ENCODE peak calls at places on chromosomes 16 and 17, in five cellular contexts. D is CD4-positive, CD25-positive, alpha-beta regulatory T cell; G is GM23248; K is mucosa of descending colon; X is Caco-2. V is an unnamed sample. For H3K4me1, the result is how much of the 10 kb centered on the place peaks cover.

GRCh38 chr16:86576591-86577313 is 1.6 kb upstream of the FOXL1 start:
- DNase-seq in G (peak), D (no peak), K (no peak), X (no peak), V (peak)

GRCh38 chr17:27946521-27946920 is 53.4 kb upstream of the LYRM9 start:
- DNase-seq in K (no peak), X (no peak), G (no peak), D (no peak), V (no peak)

GRCh38 chr16:14362774-14363371 is 267.2 kb downstream of the PARN start:
- DNase-seq in K (no peak), G (peak), D (no peak), X (no peak), V (peak)

GRCh38 chr16:67549936-67550335 is 12.4 kb upstream of the CTCF start:
- DNase-seq in G (no peak), X (no peak), K (no peak), D (no peak), V (no peak)

GRCh38 chr16:83606486-83607030 is 201.2 kb upstream of the HSBP1 start:
- DNase-seq in X (no peak), G (no peak), K (no peak), D (no peak), V (no peak)

GRCh38 chr16:83187404-83187803 is 560.6 kb downstream of the CDH13 start:
- DNase-seq in D (no peak), K (no peak), G (peak), X (no peak), V (no peak)

GRCh38 chr16:25855063-25855462 is 163.3 kb downstream of the HS3ST4 start:
- DNase-seq in D (no peak), G (no peak), X (no peak), K (no peak), V (no peak)

GRCh38 chr17:82638183-82638773 is 10.0 kb downstream of the WDR45B start:
- DNase-seq in X (no peak), K (no peak), D (no peak), G (no peak), V (no peak)

GRCh38 chr17:48671697-48672171 is 45.6 kb upstream of the HOXB9 start:
- DNase-seq in K (peak), D (peak), G (peak), X (peak), V (peak)

GRCh38 chr17:61837175-61838051 is 25.9 kb downstream of the BRIP1 start:
- DNase-seq in D (peak), G (peak), K (peak), X (peak), V (peak)

GRCh38 chr16:67967956-67968439 is 439 bp downstream of the SLC12A4 start:
- DNase-seq in K (peak), D (peak), G (peak), X (no peak), V (peak)

GRCh38 chr17:72660274-72661092 is 432.0 kb downstream of the SLC39A11 start:
- DNase-seq in D (no peak), K (no peak), X (no peak), G (no peak), V (no peak)

GRCh38 chr17:28494445-28495188 is 11.5 kb upstream of the FOXN1 start:
- DNase-seq in X (peak), K (peak), D (peak), G (peak), V (peak)

GRCh38 chr17:83121921-83122820 is 42.8 kb downstream of the METRNL start:
- DNase-seq in D (no peak), K (no peak), X (no peak), G (peak), V (no peak)

DNA sequence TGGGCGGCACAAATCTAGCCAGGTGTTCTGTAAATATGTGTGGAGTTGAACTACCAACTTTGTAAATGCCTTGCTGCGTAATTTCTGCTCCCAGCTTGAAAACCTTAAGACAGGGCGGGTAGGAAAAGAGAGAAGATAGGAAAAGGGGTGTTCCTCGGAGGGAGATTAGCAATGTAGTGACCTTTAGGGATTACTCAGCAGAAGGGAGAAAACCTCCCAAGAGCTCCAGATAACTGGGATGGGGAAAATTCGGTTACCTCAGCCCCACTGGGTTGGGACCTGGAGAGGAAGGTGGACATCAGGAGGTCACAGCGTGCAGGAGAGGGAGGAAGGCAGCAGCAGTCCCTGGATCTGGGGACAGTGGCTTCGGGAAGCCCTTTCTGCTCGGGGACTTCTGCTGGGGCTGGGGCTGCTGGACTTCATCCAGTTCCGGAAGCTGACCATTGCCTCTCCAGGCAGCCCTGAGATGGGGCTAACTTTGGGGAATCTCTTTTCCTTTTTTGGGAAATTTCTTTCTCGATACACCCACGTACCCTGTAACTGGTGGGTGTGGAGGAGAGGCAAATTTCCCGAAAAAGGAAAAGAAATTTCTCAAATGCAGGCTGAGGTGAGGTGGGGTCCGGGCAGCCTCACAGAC is 39.2 kb downstream of the MPRIP start:
- DNase-seq in D (no peak), G (no peak), K (peak), X (no peak), V (no peak)
- H3K4me1 ChIP-seq in D (under half), G (under half), K (under half), X (under half), V (under half)

GRCh38 chr17:40103082-40103741 is 2.8 kb upstream of the NR1D1 start:
- DNase-seq in X (peak), D (no peak), K (peak), G (no peak), V (no peak)
- H3K4me1 ChIP-seq in X (under half), D (half or more), K (half or more), G (under half), V (under half)

DNA sequence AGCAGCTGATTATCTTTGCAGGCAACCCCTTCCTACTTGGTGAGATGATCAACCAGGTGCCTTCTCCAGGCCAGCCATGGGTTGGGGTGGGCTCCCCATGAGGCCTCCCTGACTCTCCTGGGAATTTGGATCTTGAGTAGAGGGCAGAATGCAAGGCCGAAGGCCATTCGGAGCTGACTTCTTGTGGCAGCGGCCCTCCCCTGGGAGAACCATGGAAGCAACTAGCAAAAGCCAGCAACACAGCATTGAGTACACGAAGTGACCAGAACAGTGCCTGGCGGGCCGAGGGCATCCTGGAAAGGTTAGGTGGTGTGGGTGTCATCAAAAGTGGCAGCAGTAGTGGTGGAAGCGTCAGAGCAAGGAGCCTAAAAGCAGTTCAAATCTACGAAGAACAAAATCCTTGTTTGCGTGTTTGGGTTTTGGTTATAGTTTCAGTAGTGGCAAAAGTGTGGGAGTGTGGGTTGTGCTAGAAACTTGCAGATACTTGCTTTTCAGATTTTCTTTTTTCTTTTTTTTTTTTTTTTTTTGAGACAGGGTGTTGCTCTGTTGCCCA is 2.0 kb upstream of the ALDH3A1 start:
- DNase-seq in K (no peak), X (no peak), D (no peak), G (no peak), V (no peak)
- H3K4me1 ChIP-seq in K (under half), X (under half), D (under half), G (under half), V (under half)

GRCh38 chr17:81036128-81036891 is 1.4 kb downstream of the BAIAP2 start:
- DNase-seq in G (peak), K (no peak), X (no peak), D (no peak), V (no peak)
- H3K4me1 ChIP-seq in G (under half), K (under half), X (half or more), D (under half), V (under half)

DNA sequence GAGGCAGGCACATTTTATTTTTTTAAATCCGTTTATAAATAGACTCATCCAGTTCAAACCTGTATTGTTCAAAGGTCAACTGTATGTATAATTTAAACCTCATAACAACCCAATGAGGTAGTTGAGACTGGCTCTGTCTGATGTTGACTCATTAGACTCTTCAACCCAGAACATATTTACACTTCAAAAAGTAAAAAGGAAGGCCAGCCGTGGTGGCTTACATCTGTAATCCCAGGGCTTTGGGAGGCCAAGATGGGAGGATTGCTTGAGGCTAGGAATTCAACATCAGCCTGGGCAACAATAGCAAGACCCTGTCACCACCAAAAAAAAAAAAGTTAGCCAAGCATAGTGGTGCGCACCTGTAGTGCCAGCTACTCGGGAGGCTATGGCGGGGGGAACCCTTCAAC is 32.5 kb upstream of the DHRS7B start:
- DNase-seq in K (no peak), D (no peak), G (peak), X (peak), V (no peak)
- H3K4me1 ChIP-seq in K (under half), D (under half), G (under half), X (under half), V (under half)

DNA sequence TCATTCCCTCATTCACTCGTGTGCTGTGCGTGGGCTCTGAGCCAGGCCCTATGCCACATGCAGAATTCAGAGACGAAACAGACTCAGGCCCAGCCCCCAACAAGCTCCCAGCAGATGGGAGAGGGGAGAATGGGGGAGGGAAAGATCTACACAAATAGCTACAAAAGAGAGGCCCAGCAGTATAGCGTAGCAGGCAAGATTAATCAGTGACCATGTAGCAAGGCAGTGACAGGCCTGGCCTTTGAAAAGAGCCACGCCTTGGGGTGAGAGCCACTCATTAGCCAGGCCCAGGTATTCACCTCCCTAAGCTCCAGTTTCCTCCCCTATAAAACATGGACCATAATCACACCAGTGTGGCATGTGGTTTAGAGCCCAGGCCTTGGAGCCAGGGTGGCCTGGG is 16.4 kb upstream of the KRT19 start:
- DNase-seq in G (no peak), K (peak), D (no peak), X (peak), V (no peak)
- H3K4me1 ChIP-seq in G (under half), K (under half), D (under half), X (half or more), V (under half)

DNA sequence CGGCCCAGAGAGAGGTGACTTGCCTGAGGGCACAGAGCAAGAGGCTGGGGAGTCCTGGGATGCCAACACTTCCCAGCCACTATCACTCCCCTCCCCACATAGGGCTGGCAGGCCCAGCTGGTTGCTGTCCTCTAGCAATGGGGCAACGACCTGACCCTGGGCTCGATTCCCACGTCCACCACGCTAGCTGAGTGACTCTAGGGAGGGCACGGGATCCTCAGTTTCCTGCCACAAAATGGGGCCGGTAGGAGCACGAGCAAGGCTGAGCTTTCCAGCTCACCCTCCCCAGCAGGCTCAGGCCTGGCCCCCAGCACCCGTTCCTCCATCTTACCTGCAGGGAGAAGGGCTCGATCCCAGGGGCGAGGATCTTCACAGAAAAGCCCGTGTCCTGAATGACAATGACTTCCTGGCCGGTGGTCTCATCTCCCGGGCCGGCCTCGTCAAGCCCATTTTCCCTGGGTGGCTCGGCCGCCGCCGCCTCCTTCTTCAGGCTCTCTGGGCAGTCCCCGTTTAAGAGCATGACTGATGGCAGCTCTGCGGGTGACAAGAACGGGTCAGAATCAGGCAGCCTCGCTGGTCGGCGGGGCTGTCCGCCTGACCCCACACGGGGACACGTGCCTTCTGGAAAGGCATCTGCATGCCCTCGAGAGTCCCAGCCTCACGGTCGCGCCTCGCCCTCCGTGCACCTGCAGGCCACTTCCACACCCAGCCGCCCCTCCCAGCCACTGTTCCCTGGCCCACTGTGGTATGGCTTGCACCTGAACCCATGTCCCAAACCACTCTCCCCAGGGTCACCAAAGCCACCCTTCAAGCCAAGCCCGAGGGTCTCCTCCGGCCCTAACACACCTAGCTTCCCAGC is 7.3 kb downstream of the CLUH start:
- DNase-seq in X (peak), D (no peak), K (peak), G (no peak), V (no peak)
- H3K4me1 ChIP-seq in X (under half), D (under half), K (under half), G (under half), V (under half)

GRCh38 chr17:78257810-78258322 is 26.4 kb downstream of the TMEM235 start:
- DNase-seq in X (peak), K (no peak), G (no peak), D (peak), V (peak)
- H3K4me1 ChIP-seq in X (under half), K (under half), G (under half), D (half or more), V (under half)

DNA sequence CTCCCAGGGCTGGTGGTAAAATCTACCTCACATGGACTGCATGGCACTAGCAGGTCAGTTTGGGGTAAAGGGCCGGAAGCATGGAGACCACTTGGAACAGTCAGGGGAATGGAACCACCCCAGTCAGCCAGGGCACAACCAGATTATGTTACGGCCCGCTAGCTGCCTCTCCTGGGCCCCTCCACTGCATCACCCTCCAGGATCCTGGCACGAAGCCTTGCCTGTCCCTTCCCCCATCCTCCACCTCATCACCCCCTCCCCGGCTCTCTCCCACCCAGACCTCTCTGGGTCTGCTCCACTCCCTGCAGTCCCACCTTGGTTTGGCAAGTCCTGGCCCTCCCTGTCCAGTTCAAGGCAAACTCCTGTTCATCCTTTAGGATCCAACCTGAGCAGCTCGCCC is 91.7 kb downstream of the CLEC16A start:
- DNase-seq in G (no peak), D (no peak), X (no peak), K (no peak), V (no peak)
- H3K4me1 ChIP-seq in G (under half), D (under half), X (under half), K (under half), V (under half)

GRCh38 chr16:57137043-57137442 is 44.7 kb downstream of the CPNE2 start:
- DNase-seq in D (no peak), G (no peak), K (peak), X (no peak), V (no peak)
- H3K4me1 ChIP-seq in D (half or more), G (under half), K (under half), X (under half), V (under half)

V was measured in SJCRH30.